ENCODE peak calls at places on chromosomes 3 and 15, in four cellular contexts. R is HCT116, J is Panc1, E is K562. U is an unnamed sample.
A peak's percentile ranks its signal among the peaks of the same experiment; 100 is the strongest.

GRCh38 chr3:29153811-29154210 is 127.1 kb upstream of the RBMS3 start:
- DNase-seq in J (no peak), R (no peak), E (no peak), U (no peak)

GRCh38 chr3:30770387-30770786 is 124.1 kb downstream of the GADL1 start:
- DNase-seq in R (peak; percentile 66), J (no peak), E (no peak), U (peak; percentile 82)

GRCh38 chr15:28922712-28923012 is 36.9 kb downstream of the APBA2 start:
- DNase-seq in J (no peak), R (no peak), E (no peak), U (no peak)

GRCh38 chr15:51311510-51311909 is 26.9 kb downstream of the CYP19A1 start:
- DNase-seq in J (no peak), E (no peak), R (no peak), U (peak; percentile 76)

GRCh38 chr3:26712211-26713026 is 89.8 kb downstream of the LRRC3B start:
- DNase-seq in J (peak; percentile 5), E (peak; percentile 50), R (peak; percentile 3), U (peak; percentile 34)

GRCh38 chr3:72613871-72614270 is 234.4 kb downstream of the SHQ1 start:
- DNase-seq in E (no peak), J (no peak), R (no peak), U (no peak)

GRCh38 chr3:52200981-52201679 is 3.2 kb downstream of the ALAS1 start:
- DNase-seq in J (no peak), E (no peak), R (no peak), U (no peak)

GRCh38 chr3:61146010-61146569 is 105.2 kb downstream of the FHIT start:
- DNase-seq in R (no peak), J (no peak), E (no peak), U (no peak)

GRCh38 chr3:130516645-130517512 is at the start of gene COL6A6:
- DNase-seq in J (no peak), R (no peak), E (peak; percentile 16), U (no peak)

GRCh38 chr3:48503406-48504050 is 446 bp downstream of the SHISA5 start:
- DNase-seq in E (peak; percentile 64), J (no peak), R (no peak), U (no peak)

GRCh38 chr3:9352917-9353823 is 9.7 kb upstream of the THUMPD3 start:
- DNase-seq in E (peak; percentile 75), R (peak; percentile 21), J (peak; percentile 56), U (peak; percentile 88)

GRCh38 chr15:101528917-101529299 is 39.4 kb upstream of the PCSK6 start:
- DNase-seq in R (no peak), E (no peak), J (no peak), U (no peak)

GRCh38 chr15:101530224-101530958 is 40.9 kb upstream of the PCSK6 start:
- DNase-seq in R (no peak), J (no peak), E (no peak), U (no peak)

GRCh38 chr15:101526442-101526841 is 36.9 kb upstream of the PCSK6 start:
- DNase-seq in J (no peak), R (no peak), E (no peak), U (no peak)

GRCh38 chr15:101526890-101527289 is 37.4 kb upstream of the PCSK6 start:
- DNase-seq in J (no peak), E (no peak), R (no peak), U (no peak)

DNA sequence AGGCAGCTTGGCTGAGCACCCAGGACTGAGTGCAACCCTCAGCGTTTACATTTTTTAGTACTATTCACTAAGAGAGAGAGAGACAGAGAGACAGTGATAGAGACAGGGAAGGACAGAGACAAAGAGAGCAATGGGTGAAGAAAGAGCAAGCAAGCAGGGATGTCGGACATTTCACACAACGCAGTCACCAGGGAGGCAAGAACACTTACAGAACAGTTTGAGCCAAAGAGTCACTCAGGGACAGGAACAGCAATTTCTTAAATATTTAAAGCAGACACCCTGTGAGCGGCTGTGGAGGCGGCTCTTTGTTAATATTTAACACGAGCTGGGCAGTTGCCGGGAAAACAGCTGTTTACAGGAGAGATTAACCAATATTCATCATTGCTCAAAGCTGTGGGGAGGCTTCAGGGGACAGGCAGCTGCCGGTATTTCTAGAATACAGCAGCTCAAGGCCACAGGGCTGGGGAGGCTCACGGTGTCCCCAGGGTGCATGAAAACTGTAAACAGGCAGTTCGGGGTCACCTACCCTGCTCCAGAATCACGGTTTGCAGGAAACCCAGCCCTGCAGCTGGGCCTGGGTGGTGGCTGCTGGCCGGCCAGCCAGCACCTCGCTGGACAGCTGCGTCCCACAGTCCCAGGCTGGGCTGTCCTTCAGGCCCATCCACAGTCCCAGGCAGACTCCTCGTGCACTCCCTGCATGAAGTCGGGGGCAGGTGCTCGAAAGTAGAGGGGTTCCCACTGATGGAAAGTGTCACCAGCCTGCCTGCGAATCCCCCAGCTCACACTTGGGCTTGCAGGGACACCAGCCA is 38.8 kb upstream of the PCSK6 start:
- DNase-seq in E (no peak), R (no peak), J (no peak), U (peak; percentile 97)
- TF ChIP-seq TCF7L2 in E (no peak), R (no peak), J (no peak), U (no peak)

GRCh38 chr3:112583105-112583504 is 21.3 kb downstream of the SLC35A5 start:
- DNase-seq in R (no peak), J (no peak), E (no peak), U (no peak)

GRCh38 chr3:112579232-112579631 is 17.4 kb downstream of the SLC35A5 start:
- DNase-seq in R (no peak), E (no peak), J (no peak), U (no peak)

GRCh38 chr3:112579697-112580096 is 17.9 kb downstream of the SLC35A5 start:
- DNase-seq in R (no peak), E (no peak), J (no peak), U (no peak)

GRCh38 chr3:112585782-112586181 is 23.9 kb downstream of the SLC35A5 start:
- DNase-seq in J (no peak), R (no peak), E (no peak), U (no peak)

DNA sequence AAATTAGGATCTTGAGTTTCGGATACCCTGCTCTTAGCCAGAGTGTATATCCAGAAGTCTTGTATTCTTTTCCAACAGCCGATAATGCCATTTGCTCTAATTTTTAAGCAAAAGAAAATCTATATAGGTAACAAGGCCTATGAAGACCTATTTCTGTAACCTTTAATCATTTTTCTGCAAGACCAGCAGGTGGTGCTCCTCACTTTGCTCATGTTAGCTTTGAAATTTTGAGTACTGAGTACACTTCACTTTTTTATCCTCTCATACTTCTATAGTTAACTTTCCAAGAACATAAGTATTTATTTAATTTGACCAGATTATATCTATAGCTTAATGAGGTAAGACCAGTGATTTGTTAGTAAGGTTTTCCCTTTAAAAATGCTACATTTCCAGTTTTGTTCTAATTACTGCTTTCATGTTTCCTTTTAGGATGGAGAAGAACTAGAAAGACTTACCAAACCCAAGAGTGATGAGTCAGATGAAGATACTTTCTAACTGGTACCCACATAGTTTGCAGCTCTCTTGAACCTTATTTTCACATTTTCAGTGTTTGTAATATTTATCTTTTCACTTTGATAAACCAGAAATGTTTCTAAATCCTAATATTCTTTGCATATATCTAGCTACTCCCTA is 20.5 kb downstream of the SLC35A5 start:
- DNase-seq in E (peak; percentile 49), R (peak; percentile 34), J (peak; percentile 27), U (peak; percentile 21)
- TF ChIP-seq TCF7L2 in E (no peak), R (no peak), J (no peak), U (no peak)

GRCh38 chr3:32062950-32063582 is 43.4 kb upstream of the GPD1L start:
- DNase-seq in J (no peak), E (no peak), R (no peak), U (no peak)
- TF ChIP-seq TCF7L2 in J (no peak), E (no peak), R (no peak), U (no peak)

DNA sequence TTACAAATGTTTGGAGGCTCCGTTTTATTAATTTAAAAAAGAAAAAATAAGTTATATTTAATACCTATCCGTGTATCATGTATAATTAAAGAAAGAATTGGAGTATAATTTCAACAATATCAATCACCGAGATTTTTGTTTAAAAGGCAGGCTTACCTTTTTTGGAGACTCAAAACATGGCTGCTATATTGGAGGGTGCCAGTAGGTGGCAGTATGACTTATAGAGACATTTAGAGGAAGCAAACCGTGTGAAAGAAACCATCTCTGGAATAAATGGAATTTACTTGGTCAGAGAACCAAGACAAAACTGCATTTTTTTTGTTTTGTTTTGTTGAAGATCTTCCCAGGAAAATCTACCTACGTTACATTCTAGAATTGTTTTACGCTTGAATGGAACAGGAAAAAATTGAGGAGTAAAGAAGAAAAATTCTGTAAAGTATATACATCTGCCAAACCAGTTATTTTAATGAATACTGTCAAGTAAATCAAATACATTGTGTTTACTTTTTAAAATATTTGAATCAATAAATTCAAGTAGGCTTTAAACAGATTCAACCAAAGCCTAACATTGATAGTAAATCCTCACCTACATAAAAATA is 802.6 kb upstream of the ALCAM start:
- DNase-seq in E (peak; percentile 26), R (peak; percentile 42), J (peak; percentile 5), U (peak; percentile 49)
- TF ChIP-seq TCF7L2 in E (no peak), R (no peak), J (no peak), U (no peak)

DNA sequence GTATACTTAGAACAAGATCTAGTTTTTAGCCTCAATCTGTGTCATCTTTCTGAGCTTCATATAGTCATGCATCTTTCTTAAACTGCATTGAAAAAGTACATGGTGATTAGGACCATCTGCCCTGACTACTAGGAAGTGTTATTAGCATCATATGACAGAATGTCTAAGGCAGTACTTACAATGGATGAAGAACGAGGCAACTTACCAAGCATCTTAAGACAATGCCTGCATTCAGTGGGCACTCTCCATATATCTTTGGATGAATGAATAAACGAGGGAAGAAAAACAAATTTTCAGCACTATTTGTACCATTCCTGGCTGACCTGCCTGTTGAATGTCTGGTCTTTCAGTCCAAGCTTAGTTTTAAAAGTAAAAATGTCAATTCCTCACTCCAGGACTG is 185.4 kb upstream of the EPHA3 start:
- DNase-seq in R (no peak), J (no peak), E (no peak), U (no peak)
- TF ChIP-seq TCF7L2 in R (no peak), J (no peak), E (no peak), U (no peak)

DNA sequence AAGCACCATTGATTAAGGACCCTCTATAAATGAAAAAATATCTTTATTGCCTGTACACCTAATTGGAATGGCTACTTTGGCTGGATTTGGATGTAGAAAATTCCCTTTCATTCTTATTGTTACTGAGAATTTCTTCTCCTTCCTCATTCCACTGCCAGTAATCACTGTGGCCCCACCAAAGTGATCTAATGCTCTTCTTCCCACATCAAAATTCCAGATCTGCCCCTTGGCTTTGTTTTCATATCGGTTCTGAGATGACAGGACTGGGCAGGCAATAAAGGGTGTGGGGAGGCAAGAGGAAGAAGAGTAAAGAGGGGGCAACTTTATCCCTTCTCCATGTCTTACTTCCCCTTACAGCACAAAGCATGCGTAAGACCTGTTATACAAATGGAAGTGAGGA is 2.1 kb downstream of the ANKUB1 start:
- DNase-seq in E (no peak), J (no peak), R (no peak), U (no peak)
- TF ChIP-seq TCF7L2 in E (no peak), J (no peak), R (no peak), U (no peak)